ENCODE peak calls at places on chromosomes 11 and 22, in ten cellular contexts. B is fibroblast of lung, J is right lobe of liver, Z is lower lobe of right lung, R is mesenchymal stem cell, M is GM23338, U is endodermal cell, Y is small intestine, V is choroid plexus epithelial cell, D is pancreas. Q is an unnamed sample.

GRCh38 chr11:117200813-117201515 is 1.8 kb downstream of the TAGLN start:
- DNase-seq in D (no peak), Z (no peak), B (no peak), U (peak), R (peak), V (no peak), M (no peak), J (no peak), Y (no peak), Q (no peak)

GRCh38 chr22:27164781-27165503 is 507.6 kb downstream of the MIAT start:
- DNase-seq in Z (no peak), J (no peak), V (no peak), U (no peak), Y (no peak), B (no peak), D (no peak), M (no peak), R (no peak), Q (no peak)

GRCh38 chr11:102850973-102851745 is 7.8 kb upstream of the MMP3 start:
- DNase-seq in D (no peak), M (no peak), B (peak), V (peak), U (no peak), R (peak), Y (peak), Z (no peak), J (no peak), Q (peak)

GRCh38 chr11:78080818-78081495 is 1.3 kb upstream of the NDUFC2 start:
- DNase-seq in Y (no peak), R (peak), V (peak), Z (no peak), D (no peak), M (peak), U (no peak), B (peak), J (no peak), Q (no peak)

GRCh38 chr11:3109921-3110706 is 52.9 kb upstream of the CARS1 start:
- DNase-seq in D (no peak), Y (peak), R (peak), Z (peak), U (peak), B (no peak), M (peak), J (peak), V (peak), Q (no peak)

GRCh38 chr11:102341844-102342318 is 5.1 kb upstream of the BIRC2 start:
- DNase-seq in D (peak), Z (peak), Y (peak), R (peak), J (peak), B (peak), U (peak), M (peak), V (peak), Q (peak)

GRCh38 chr11:60193687-60194433 is 11.0 kb upstream of the MS4A6A start:
- DNase-seq in R (peak), V (peak), Y (peak), U (peak), D (peak), B (peak), Z (no peak), M (peak), J (peak), Q (peak)

GRCh38 chr22:35465109-35465701 is 65.3 kb downstream of the MCM5 start:
- DNase-seq in V (no peak), Z (no peak), B (no peak), Y (no peak), D (no peak), J (no peak), U (no peak), R (no peak), M (no peak), Q (no peak)

GRCh38 chr11:108672113-108672512 is 7.2 kb downstream of the DDX10 start:
- DNase-seq in Z (no peak), Y (peak), V (peak), U (no peak), J (no peak), M (peak), D (no peak), B (peak), R (peak), Q (peak)

GRCh38 chr22:46693634-46694422 is 44.2 kb downstream of the CERK start:
- DNase-seq in V (no peak), Y (no peak), B (no peak), U (no peak), M (no peak), D (no peak), R (no peak), Z (no peak), J (no peak), Q (no peak)

GRCh38 chr22:39534591-39535301 is 2.2 kb upstream of the RPS19BP1 start:
- DNase-seq in J (peak), B (peak), M (peak), D (peak), Z (peak), Y (peak), R (peak), V (peak), U (peak), Q (no peak)

GRCh38 chr22:45891021-45891421 is 85.9 kb downstream of the WNT7B start:
- DNase-seq in Y (no peak), U (peak), V (no peak), D (no peak), Z (peak), B (no peak), M (peak), J (no peak), R (no peak), Q (no peak)

GRCh38 chr11:108122166-108122628 is 830 bp downstream of the ACAT1 start:
- DNase-seq in Y (peak), Z (no peak), V (peak), B (peak), U (no peak), M (peak), R (peak), J (peak), D (no peak), Q (no peak)

GRCh38 chr11:34488855-34489557 is 24.6 kb downstream of the ELF5 start:
- DNase-seq in U (peak), R (no peak), M (no peak), J (no peak), V (no peak), Y (no peak), Z (no peak), B (no peak), D (no peak), Q (no peak)

GRCh38 chr11:101707477-101707876 is 123.7 kb upstream of the TRPC6 start:
- DNase-seq in V (no peak), U (peak), D (no peak), J (no peak), M (no peak), R (no peak), Z (no peak), Y (no peak), B (no peak), Q (no peak)

GRCh38 chr11:78449866-78450265 is 32.2 kb upstream of the GAB2 start:
- DNase-seq in V (peak), J (no peak), Z (no peak), D (no peak), Y (no peak), R (peak), B (peak), M (no peak), U (no peak), Q (no peak)

GRCh38 chr11:80365315-80365714 is 924.5 kb upstream of the TENM4 start:
- DNase-seq in M (no peak), D (no peak), U (no peak), Y (peak), J (no peak), V (peak), R (peak), Z (no peak), B (no peak), Q (no peak)

GRCh38 chr22:19807914-19808872 is 46.5 kb downstream of the GNB1L start:
- DNase-seq in Z (peak), Y (no peak), B (no peak), M (no peak), U (peak), V (no peak), J (peak), R (no peak), D (no peak), Q (no peak)

GRCh38 chr22:43862074-43862881 is at the start of gene SULT4A1:
- DNase-seq in M (peak), Z (no peak), U (peak), V (peak), B (peak), J (no peak), R (peak), D (no peak), Y (peak), Q (no peak)

GRCh38 chr11:8567597-8568198 is 26.3 kb downstream of the STK33 start:
- DNase-seq in M (no peak), Y (no peak), B (peak), U (no peak), V (peak), J (no peak), Z (no peak), D (no peak), R (no peak), Q (no peak)

GRCh38 chr22:47589271-47590250 is 827.1 kb downstream of the TBC1D22A start:
- DNase-seq in B (no peak), M (no peak), J (peak), Z (no peak), U (peak), R (no peak), D (no peak), V (no peak), Y (no peak), Q (no peak)

GRCh38 chr11:106399075-106399500 is 321.6 kb downstream of the AASDHPPT start:
- DNase-seq in B (peak), Z (no peak), U (no peak), D (peak), V (peak), R (peak), Y (no peak), M (no peak), J (no peak), Q (no peak)

GRCh38 chr11:69434341-69434960 is 47.0 kb upstream of the LINC01488 start:
- DNase-seq in Z (peak), V (no peak), R (no peak), U (peak), J (no peak), M (peak), B (no peak), D (no peak), Y (no peak), Q (no peak)

GRCh38 chr11:329886-330253 is 9.2 kb upstream of the IFITM3 start:
- DNase-seq in U (peak), Y (no peak), D (no peak), V (no peak), R (no peak), M (no peak), Z (no peak), B (no peak), J (peak), Q (no peak)
- H3K4me3 ChIP-seq in U (no peak), Y (no peak), D (no peak), V (no peak), R (no peak), M (no peak), Z (no peak), B (no peak), J (no peak), Q (no peak)

DNA sequence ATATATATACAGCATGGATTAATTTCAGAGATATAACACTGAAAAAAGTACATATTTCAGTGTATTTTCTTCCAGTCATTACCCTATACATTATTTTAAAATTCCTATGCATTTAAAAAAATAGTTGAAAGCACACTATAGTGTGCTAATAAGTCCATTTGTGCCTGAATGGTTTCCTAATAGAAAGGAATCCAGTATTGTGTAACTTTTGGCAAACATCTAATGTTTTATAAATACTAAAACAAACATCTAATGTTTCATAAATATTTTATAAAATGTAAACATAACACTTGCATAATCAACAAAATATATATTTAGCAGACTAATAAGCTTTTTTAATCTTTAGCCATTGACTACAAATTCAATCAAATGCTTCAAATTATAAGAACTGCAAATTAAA is 126.6 kb upstream of the FIBIN start:
- DNase-seq in U (no peak), Z (no peak), V (peak), B (no peak), R (peak), D (no peak), J (no peak), M (no peak), Y (no peak), Q (no peak)
- H3K4me3 ChIP-seq in U (no peak), Z (no peak), V (no peak), B (no peak), R (no peak), D (no peak), J (no peak), M (no peak), Y (no peak), Q (no peak)

DNA sequence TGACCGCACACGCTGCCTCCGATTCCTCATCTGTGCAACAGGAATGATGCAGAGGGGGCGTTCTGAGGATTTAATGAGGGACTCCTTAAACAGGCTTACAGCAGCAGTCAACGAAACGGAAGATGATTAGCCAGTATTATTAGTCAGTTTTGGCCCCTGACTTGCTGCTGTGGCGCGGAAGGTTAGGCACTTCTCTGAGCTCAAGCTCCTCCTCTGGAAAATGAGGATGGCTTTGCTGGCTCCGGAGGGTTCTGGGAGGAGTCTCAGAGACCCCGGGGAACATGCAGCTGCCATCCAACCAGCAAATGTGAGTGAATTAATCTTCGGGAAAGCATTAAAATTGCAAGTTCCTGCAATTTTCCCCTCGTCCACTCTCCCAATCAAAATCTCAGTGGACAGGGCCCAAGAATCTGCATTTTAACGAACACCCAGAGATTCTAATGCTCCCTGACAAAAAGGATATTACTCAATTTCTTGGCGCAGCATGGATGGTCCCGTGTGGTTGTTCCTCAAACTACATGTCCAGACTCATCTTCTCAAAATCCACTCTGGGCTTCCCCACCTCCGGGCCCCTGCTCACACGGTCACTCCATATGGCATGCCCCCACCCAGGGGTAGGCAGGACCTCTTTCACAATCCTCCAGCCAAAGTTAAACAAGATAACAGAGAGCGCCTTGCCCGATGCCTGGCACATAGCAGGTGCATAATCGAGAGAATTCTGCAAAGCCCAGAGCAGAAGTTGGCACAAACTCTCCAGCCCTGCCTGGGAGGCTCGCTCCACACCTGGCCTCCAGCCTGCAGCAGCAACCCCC is 6.4 kb downstream of the ELFN2 start:
- DNase-seq in R (peak), B (peak), U (no peak), M (peak), J (no peak), Y (no peak), Z (no peak), D (no peak), V (peak), Q (no peak)
- H3K4me3 ChIP-seq in R (peak), B (no peak), U (peak), M (peak), J (no peak), Y (no peak), Z (peak), D (peak), V (peak), Q (peak)

GRCh38 chr11:134333312-134333711 is 1.5 kb downstream of the GLB1L2 start:
- DNase-seq in R (no peak), J (no peak), Y (no peak), B (no peak), U (no peak), Z (no peak), V (peak), M (no peak), D (no peak), Q (no peak)
- H3K4me3 ChIP-seq in R (no peak), J (no peak), Y (no peak), B (no peak), U (no peak), Z (no peak), V (no peak), M (no peak), D (no peak), Q (no peak)

GRCh38 chr11:32426819-32427615 is 8.3 kb downstream of the WT1 start:
- DNase-seq in J (no peak), B (no peak), U (peak), Z (no peak), Y (no peak), M (peak), V (no peak), R (no peak), D (no peak), Q (no peak)
- H3K4me3 ChIP-seq in J (no peak), B (no peak), U (peak), Z (no peak), Y (no peak), M (peak), V (no peak), R (no peak), D (no peak), Q (no peak)

GRCh38 chr11:61912991-61913698 is 4.2 kb downstream of the RAB3IL1 start:
- DNase-seq in J (peak), B (no peak), D (no peak), V (no peak), M (no peak), Y (no peak), R (no peak), U (peak), Z (peak), Q (no peak)
- H3K4me3 ChIP-seq in J (no peak), B (no peak), D (no peak), V (no peak), M (no peak), Y (no peak), R (no peak), U (no peak), Z (no peak), Q (no peak)

Q was measured in LNCaP clone FGC.